ENCODE peak calls at places on chromosomes 6 and 20, in six cellular contexts. P, Z, F, S, C and O are unnamed samples.
A peak's percentile ranks its signal among the peaks of the same experiment; 100 is the strongest.

GRCh38 chr6:46989384-46989783 is 52.7 kb downstream of the ADGRF1 start:
- DNase-seq in P (no peak), Z (no peak), F (no peak), S (no peak), C (no peak), O (no peak)

GRCh38 chr6:15389759-15390723 is 144.2 kb downstream of the JARID2 start:
- DNase-seq in P (no peak), Z (no peak), F (no peak), S (peak; percentile 32), C (no peak), O (no peak)

GRCh38 chr20:10536531-10536930 is 101.4 kb downstream of the SLX4IP start:
- DNase-seq in P (no peak), Z (no peak), F (peak; percentile 39), S (peak; percentile 52), C (no peak), O (no peak)

GRCh38 chr6:129009856-129010255 is 126.9 kb downstream of the LAMA2 start:
- DNase-seq in P (no peak), Z (no peak), F (no peak), S (no peak), C (no peak), O (no peak)

GRCh38 chr6:123333000-123333756 is 303.6 kb downstream of the TRDN start:
- DNase-seq in P (no peak), Z (no peak), F (no peak), S (no peak), C (no peak), O (no peak)

GRCh38 chr6:134678436-134678889 is 271.4 kb downstream of the ALDH8A1 start:
- DNase-seq in P (no peak), Z (peak; percentile 93), F (no peak), S (peak; percentile 74), C (peak; percentile 62), O (peak; percentile 14)

GRCh38 chr6:14506656-14507242 is 389.2 kb downstream of the CD83 start:
- DNase-seq in P (peak; percentile 52), Z (peak; percentile 33), F (peak; percentile 25), S (no peak), C (no peak), O (no peak)

GRCh38 chr20:1813674-1814635 is 81.3 kb upstream of the SIRPA start:
- DNase-seq in P (peak; percentile 35), Z (no peak), F (no peak), S (no peak), C (no peak), O (no peak)

GRCh38 chr20:33788351-33789049 is 22.6 kb upstream of the CHMP4B start:
- DNase-seq in P (no peak), Z (peak; percentile 31), F (no peak), S (no peak), C (no peak), O (no peak)

GRCh38 chr20:34365765-34366213 is 2.7 kb downstream of the ITCH start:
- DNase-seq in P (no peak), Z (no peak), F (no peak), S (no peak), C (no peak), O (no peak)

GRCh38 chr6:159982726-159983506 is 14.0 kb downstream of the IGF2R start:
- DNase-seq in P (no peak), Z (no peak), F (no peak), S (no peak), C (no peak), O (no peak)

GRCh38 chr20:64139200-64140081 is 24.8 kb upstream of the MYT1 start:
- DNase-seq in P (no peak), Z (no peak), F (no peak), S (no peak), C (no peak), O (no peak)

GRCh38 chr20:61664741-61665320 is 400.9 kb downstream of the TAF4 start:
- DNase-seq in P (no peak), Z (no peak), F (no peak), S (no peak), C (no peak), O (no peak)

GRCh38 chr6:18122128-18123093 is at the start of gene NHLRC1:
- DNase-seq in P (peak; percentile 77), Z (peak; percentile 91), F (peak; percentile 74), S (peak; percentile 93), C (peak; percentile 90), O (peak; percentile 60)

GRCh38 chr6:10875026-10875425 is 6.8 kb downstream of the GCM2 start:
- DNase-seq in P (no peak), Z (no peak), F (no peak), S (no peak), C (no peak), O (no peak)

GRCh38 chr6:162899148-162899547 is 171.4 kb downstream of the PACRG start:
- DNase-seq in P (no peak), Z (no peak), F (no peak), S (no peak), C (no peak), O (no peak)

GRCh38 chr20:37749620-37750403 is 56.0 kb downstream of the CTNNBL1 start:
- DNase-seq in P (no peak), Z (no peak), F (no peak), S (no peak), C (no peak), O (no peak)

GRCh38 chr6:93079061-93079460 is 340.3 kb downstream of the EPHA7 start:
- DNase-seq in P (no peak), Z (no peak), F (no peak), S (no peak), C (no peak), O (no peak)

GRCh38 chr6:168994966-168995365 is 258.7 kb downstream of the THBS2 start:
- DNase-seq in P (no peak), Z (no peak), F (no peak), S (no peak), C (no peak), O (no peak)

GRCh38 chr6:131519670-131520436 is 53.2 kb upstream of the ARG1 start:
- DNase-seq in P (peak; percentile 70), Z (peak; percentile 43), F (peak; percentile 57), S (peak; percentile 52), C (no peak), O (peak; percentile 22)

GRCh38 chr6:36924131-36924530 is 30.4 kb upstream of the PI16 start:
- DNase-seq in P (no peak), Z (no peak), F (no peak), S (no peak), C (no peak), O (no peak)

GRCh38 chr6:125375013-125375412 is 73.2 kb upstream of the HDDC2 start:
- DNase-seq in P (no peak), Z (no peak), F (no peak), S (no peak), C (no peak), O (no peak)

GRCh38 chr6:37507690-37508421 is 8.2 kb upstream of the CCDC167 start:
- DNase-seq in P (no peak), Z (no peak), F (no peak), S (no peak), C (no peak), O (no peak)

GRCh38 chr6:21522007-21522758 is 71.4 kb upstream of the SOX4 start:
- DNase-seq in P (no peak), Z (no peak), F (no peak), S (no peak), C (no peak), O (no peak)

GRCh38 chr20:11937230-11937629 is 19.5 kb downstream of the BTBD3 start:
- DNase-seq in P (no peak), Z (no peak), F (no peak), S (no peak), C (no peak), O (no peak)

GRCh38 chr6:70162972-70163371 is 139.9 kb downstream of the COL9A1 start:
- DNase-seq in P (no peak), Z (no peak), F (no peak), S (no peak), C (no peak), O (no peak)

GRCh38 chr6:35409245-35409644 is 42.9 kb upstream of the FANCE start:
- DNase-seq in P (no peak), Z (no peak), F (no peak), S (no peak), C (no peak), O (no peak)

GRCh38 chr20:32622585-32623468 is 37.7 kb upstream of the NOL4L start:
- DNase-seq in P (no peak), Z (no peak), F (no peak), S (no peak), C (no peak), O (no peak)

GRCh38 chr6:107185570-107185969 is 70.3 kb upstream of the BEND3 start:
- DNase-seq in P (no peak), Z (no peak), F (peak; percentile 46), S (peak; percentile 21), C (no peak), O (no peak)

GRCh38 chr6:129981598-129981997 is 36.8 kb upstream of the L3MBTL3 start:
- DNase-seq in P (no peak), Z (no peak), F (peak; percentile 24), S (peak; percentile 4), C (no peak), O (no peak)

GRCh38 chr20:8854566-8854965 is 214.3 kb upstream of the PLCB4 start:
- DNase-seq in P (no peak), Z (peak; percentile 22), F (no peak), S (no peak), C (peak; percentile 66), O (no peak)

GRCh38 chr6:111872521-111873177 is 603 bp downstream of the FYN start:
- DNase-seq in P (peak; percentile 71), Z (peak; percentile 42), F (no peak), S (no peak), C (peak; percentile 37), O (no peak)

GRCh38 chr6:166253277-166254229 is 54.6 kb downstream of the PRR18 start:
- DNase-seq in P (peak; percentile 48), Z (no peak), F (no peak), S (no peak), C (peak; percentile 44), O (no peak)
- H3K4me3 ChIP-seq in P (peak overlapping the region; percentile 37), Z (peak overlapping the region; percentile 30), F (no peak overlapping the region), S (peak overlapping the region; percentile 39), C (peak overlapping the region; percentile 63), O (no peak overlapping the region)

GRCh38 chr20:47660602-47660905 is 124.7 kb downstream of the SULF2 start:
- DNase-seq in P (no peak), Z (no peak), F (no peak), S (no peak), C (no peak), O (no peak)
- TF ChIP-seq CTCF in P (no peak), Z (no peak), F (no peak), S (no peak), C (no peak), O (no peak)

DNA sequence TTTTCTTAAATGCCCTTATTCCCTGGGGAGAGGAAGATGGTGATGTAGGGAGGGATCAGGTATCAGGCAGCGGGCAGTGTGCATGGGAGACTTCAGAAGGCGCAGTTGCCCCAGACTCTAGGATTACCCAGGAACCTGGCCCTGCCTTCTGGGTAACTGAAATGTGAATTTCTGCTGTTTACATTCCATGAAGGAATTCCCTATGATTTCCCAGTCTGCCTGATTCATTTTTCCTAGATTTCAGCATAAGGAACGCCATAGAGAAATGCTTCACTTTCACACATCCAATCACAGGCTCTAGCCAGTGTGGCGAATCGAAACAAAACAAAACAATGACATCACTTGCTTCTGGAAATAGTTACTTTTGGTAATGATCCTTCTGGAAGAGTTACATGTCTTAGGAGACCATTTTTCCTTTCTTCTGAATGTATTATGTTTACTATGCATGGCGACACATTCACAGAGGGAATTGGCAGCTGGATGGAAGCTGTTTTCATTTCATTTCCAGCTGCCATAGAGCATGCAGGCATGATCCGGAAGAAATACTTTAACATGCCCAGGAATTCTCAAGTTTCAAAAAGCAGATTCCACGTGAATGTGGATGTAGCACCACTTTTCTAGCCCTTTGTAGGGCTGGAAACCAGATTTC is 33.3 kb downstream of the LRP11 start:
- DNase-seq in P (no peak), Z (no peak), F (no peak), S (no peak), C (no peak), O (no peak)
- H3K4me3 ChIP-seq in P (no peak overlapping the region), Z (no peak overlapping the region), F (no peak overlapping the region), S (no peak overlapping the region), C (no peak overlapping the region), O (peak overlapping the region; percentile 0)

GRCh38 chr6:39731565-39731964 is 6.4 kb upstream of the KIF6 start:
- DNase-seq in P (no peak), Z (no peak), F (no peak), S (no peak), C (no peak), O (no peak)
- TF ChIP-seq CTCF in P (no peak), Z (no peak), F (no peak), S (no peak), C (no peak), O (peak; percentile 24)